ENCODE peak calls at places on chromosome 3, in seven cellular contexts. K is Peyer's patch, N is astrocyte of the cerebellum, F is lower lobe of right lung, Z is NB4, Q is kidney, V is pancreas. U is an unnamed sample.

GRCh38 chr3:145188079-145188785 is 972.8 kb downstream of the PLOD2 start:
- DNase-seq in K (no peak), F (no peak), V (no peak), N (no peak), Z (no peak), Q (no peak), U (no peak)

GRCh38 chr3:177441813-177442646 is 244.7 kb upstream of the TBL1XR1 start:
- DNase-seq in F (no peak), Q (no peak), Z (peak), N (no peak), V (no peak), K (peak), U (no peak)

GRCh38 chr3:159762238-159762637 is 226.4 kb upstream of the IL12A start:
- DNase-seq in Q (no peak), Z (no peak), K (no peak), V (no peak), F (no peak), N (no peak), U (no peak)

GRCh38 chr3:115581347-115582135 is 41.8 kb upstream of the GAP43 start:
- DNase-seq in F (no peak), Z (no peak), Q (no peak), N (no peak), K (no peak), V (no peak), U (no peak)

GRCh38 chr3:115072265-115073008 is 74.7 kb downstream of the ZBTB20 start:
- DNase-seq in F (no peak), V (no peak), N (peak), K (no peak), Q (no peak), Z (no peak), U (no peak)

GRCh38 chr3:14289590-14290453 is 111.2 kb downstream of the LSM3 start:
- DNase-seq in Q (no peak), Z (peak), K (peak), N (peak), V (no peak), F (no peak), U (peak)

GRCh38 chr3:100992086-100993033 is 861 bp downstream of the ABI3BP start:
- DNase-seq in Z (no peak), K (peak), Q (no peak), F (no peak), N (no peak), V (no peak), U (peak)

GRCh38 chr3:136336329-136337100 is 86.4 kb downstream of the PCCB start:
- DNase-seq in Z (no peak), F (no peak), K (no peak), V (no peak), N (peak), Q (no peak), U (no peak)

GRCh38 chr3:183188895-183189462 is 26.4 kb upstream of the LAMP3 start:
- DNase-seq in N (no peak), Q (no peak), F (peak), K (peak), V (peak), Z (peak), U (no peak)

GRCh38 chr3:192819001-192819569 is 91.7 kb upstream of the FGF12 start:
- DNase-seq in N (no peak), V (no peak), Z (no peak), F (no peak), Q (no peak), K (no peak), U (peak)

GRCh38 chr3:112499328-112499727 is at the start of gene BTLA:
- DNase-seq in Z (no peak), Q (no peak), N (no peak), F (no peak), K (peak), V (no peak), U (no peak)

GRCh38 chr3:69094467-69095205 is 9.9 kb downstream of the ARL6IP5 start:
- DNase-seq in Z (peak), V (no peak), Q (no peak), N (peak), K (no peak), F (no peak), U (no peak)

GRCh38 chr3:195034541-195034940 is 236.4 kb downstream of the XXYLT1 start:
- DNase-seq in N (no peak), Q (peak), K (peak), Z (no peak), V (no peak), F (no peak), U (no peak)

GRCh38 chr3:152518346-152518745 is 249.6 kb downstream of the MBNL1 start:
- DNase-seq in K (no peak), V (no peak), Z (no peak), N (no peak), Q (no peak), F (no peak), U (no peak)

GRCh38 chr3:60756231-60756630 is 495.0 kb downstream of the FHIT start:
- DNase-seq in Q (no peak), K (no peak), F (no peak), Z (no peak), N (peak), V (no peak), U (no peak)
- H3K4me3 ChIP-seq in Q (no peak), K (no peak), F (no peak), Z (no peak), N (no peak), V (no peak), U (no peak)

GRCh38 chr3:45210308-45211038 is 15.6 kb downstream of the TMEM158 start:
- DNase-seq in F (peak), N (no peak), V (peak), K (peak), Q (peak), Z (peak), U (no peak)
- TF ChIP-seq CTCF in F (peak), N (peak), V (peak), K (peak), Q (peak), Z (peak), U (peak)

GRCh38 chr3:5710718-5711117 is 523.2 kb downstream of the EDEM1 start:
- DNase-seq in Z (no peak), V (no peak), N (no peak), Q (no peak), F (no peak), K (no peak), U (no peak)
- H3K4me3 ChIP-seq in Z (no peak), V (no peak), N (no peak), Q (no peak), F (no peak), K (no peak), U (no peak)

DNA sequence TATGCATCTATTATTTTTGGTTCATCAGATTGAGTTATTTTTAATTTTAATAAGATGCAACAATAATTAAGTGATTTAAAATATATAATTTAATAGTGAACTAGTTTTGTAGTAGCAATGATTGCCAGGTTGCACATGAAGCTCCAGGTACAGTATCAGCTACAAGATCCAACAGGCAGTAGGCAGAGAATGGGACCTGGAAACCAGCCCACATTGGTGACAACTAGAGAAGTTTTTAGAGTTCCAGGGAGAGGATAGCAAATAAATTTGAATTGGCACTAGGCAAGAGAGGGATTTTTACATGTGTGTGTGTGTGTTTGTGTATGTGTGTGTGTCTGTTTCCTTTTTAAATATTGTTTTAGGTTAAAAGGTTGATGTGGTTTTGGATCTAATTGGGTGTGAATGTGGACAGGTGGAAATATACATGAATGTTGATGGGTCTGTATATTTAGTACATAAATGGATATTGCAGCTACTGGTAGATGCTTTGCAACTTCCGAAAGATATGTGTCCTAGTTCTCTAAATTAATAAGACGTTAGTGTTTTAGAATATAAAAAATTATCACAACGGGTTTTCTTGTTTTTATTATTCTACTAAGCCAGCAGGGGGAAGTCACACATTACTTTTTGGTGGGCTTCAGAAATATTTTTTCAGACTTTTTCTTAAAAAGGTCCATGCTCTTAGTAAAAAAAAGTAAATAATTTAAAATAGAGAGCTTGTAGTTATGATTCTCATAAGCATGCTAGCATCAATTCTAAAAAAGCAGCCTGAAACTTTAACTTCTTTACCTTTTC is 110.1 kb upstream of the GBE1 start:
- DNase-seq in N (no peak), Z (peak), V (no peak), K (no peak), Q (no peak), F (no peak), U (no peak)
- TF ChIP-seq CTCF in N (no peak), Z (no peak), V (no peak), K (no peak), Q (no peak), F (no peak), U (peak)

U was measured in epithelial cell of proximal tubule.